ENCODE peak calls at places on chromosomes 2 and 18, in five cellular contexts. One of them, this sample, is unnamed. For H3K4me1, the result is how much of the 10 kb centered on the place peaks cover.

GRCh38 chr18:3294435-3295080 is 32.6 kb downstream of the MYL12B start:
- DNase-seq in fibroblast of lung: peak
- DNase-seq in neuronal stem cell: no peak
- DNase-seq in ovary: no peak
- DNase-seq in DND-41: no peak
- DNase-seq in this sample: no peak

GRCh38 chr2:173002751-173003541 is 72.7 kb upstream of the MAP3K20 start:
- DNase-seq in fibroblast of lung: no peak
- DNase-seq in neuronal stem cell: no peak
- DNase-seq in ovary: no peak
- DNase-seq in DND-41: no peak
- DNase-seq in this sample: no peak

GRCh38 chr2:110865188-110865587 is 132.8 kb downstream of the ACOXL start:
- DNase-seq in fibroblast of lung: peak
- DNase-seq in neuronal stem cell: no peak
- DNase-seq in ovary: no peak
- DNase-seq in DND-41: no peak
- DNase-seq in this sample: no peak

GRCh38 chr18:78779996-78780718 is 199.5 kb upstream of the SALL3 start:
- DNase-seq in fibroblast of lung: no peak
- DNase-seq in neuronal stem cell: no peak
- DNase-seq in ovary: no peak
- DNase-seq in DND-41: no peak
- DNase-seq in this sample: no peak

GRCh38 chr2:66428986-66429612 is 5.8 kb upstream of the MEIS1 start:
- DNase-seq in fibroblast of lung: peak
- DNase-seq in neuronal stem cell: no peak
- DNase-seq in ovary: peak
- DNase-seq in DND-41: peak
- DNase-seq in this sample: no peak

GRCh38 chr18:53796042-53796729 is 428.3 kb downstream of the MBD2 start:
- DNase-seq in fibroblast of lung: peak
- DNase-seq in neuronal stem cell: no peak
- DNase-seq in ovary: no peak
- DNase-seq in DND-41: no peak
- DNase-seq in this sample: no peak

GRCh38 chr2:235078914-235079472 is 127.2 kb downstream of the SH3BP4 start:
- DNase-seq in fibroblast of lung: no peak
- DNase-seq in neuronal stem cell: no peak
- DNase-seq in ovary: no peak
- DNase-seq in DND-41: no peak
- DNase-seq in this sample: no peak

GRCh38 chr2:39094717-39095363 is 26.0 kb downstream of the SOS1 start:
- DNase-seq in fibroblast of lung: peak
- DNase-seq in neuronal stem cell: no peak
- DNase-seq in ovary: no peak
- DNase-seq in DND-41: no peak
- DNase-seq in this sample: no peak

GRCh38 chr18:79576686-79577351 is 102.8 kb upstream of the CTDP1 start:
- DNase-seq in fibroblast of lung: peak
- DNase-seq in neuronal stem cell: no peak
- DNase-seq in ovary: peak
- DNase-seq in DND-41: no peak
- DNase-seq in this sample: peak

GRCh38 chr2:70962885-70963878 is 15.2 kb upstream of the ANKRD53 start:
- DNase-seq in fibroblast of lung: no peak
- DNase-seq in neuronal stem cell: no peak
- DNase-seq in ovary: no peak
- DNase-seq in DND-41: no peak
- DNase-seq in this sample: peak

GRCh38 chr2:29606105-29606871 is 315.1 kb downstream of the ALK start:
- DNase-seq in fibroblast of lung: peak
- DNase-seq in neuronal stem cell: no peak
- DNase-seq in ovary: no peak
- DNase-seq in DND-41: no peak
- DNase-seq in this sample: no peak

GRCh38 chr2:25980076-25980887 is 2.0 kb downstream of the KIF3C start:
- DNase-seq in fibroblast of lung: no peak
- DNase-seq in neuronal stem cell: no peak
- DNase-seq in ovary: no peak
- DNase-seq in DND-41: no peak
- DNase-seq in this sample: no peak

GRCh38 chr2:73979686-73980085 is 5.0 kb upstream of the TET3 start:
- DNase-seq in fibroblast of lung: peak
- DNase-seq in neuronal stem cell: no peak
- DNase-seq in ovary: no peak
- DNase-seq in DND-41: no peak
- DNase-seq in this sample: no peak

GRCh38 chr2:64222351-64222750 is 78.1 kb upstream of the PELI1 start:
- DNase-seq in fibroblast of lung: peak
- DNase-seq in neuronal stem cell: no peak
- DNase-seq in ovary: no peak
- DNase-seq in DND-41: no peak
- DNase-seq in this sample: no peak

GRCh38 chr2:199973703-199974102 is 18.3 kb downstream of the MAIP1 start:
- DNase-seq in fibroblast of lung: peak
- DNase-seq in neuronal stem cell: no peak
- DNase-seq in ovary: no peak
- DNase-seq in DND-41: no peak
- DNase-seq in this sample: no peak

GRCh38 chr2:857081-857480 is 93.6 kb upstream of the SNTG2 start:
- DNase-seq in fibroblast of lung: no peak
- DNase-seq in neuronal stem cell: no peak
- DNase-seq in ovary: no peak
- DNase-seq in DND-41: no peak
- DNase-seq in this sample: no peak

GRCh38 chr18:57737661-57738060 is 65.5 kb downstream of the ATP8B1 start:
- DNase-seq in fibroblast of lung: peak
- DNase-seq in neuronal stem cell: no peak
- DNase-seq in ovary: peak
- DNase-seq in DND-41: no peak
- DNase-seq in this sample: peak

GRCh38 chr2:33765122-33765521 is 166.0 kb upstream of the FAM98A start:
- DNase-seq in fibroblast of lung: no peak
- DNase-seq in neuronal stem cell: peak
- DNase-seq in ovary: no peak
- DNase-seq in DND-41: no peak
- DNase-seq in this sample: no peak

GRCh38 chr2:100878000-100878786 is 58.3 kb downstream of the NPAS2 start:
- DNase-seq in fibroblast of lung: no peak
- DNase-seq in neuronal stem cell: no peak
- DNase-seq in ovary: no peak
- DNase-seq in DND-41: peak
- DNase-seq in this sample: no peak

GRCh38 chr2:126839711-126840110 is 59.0 kb upstream of the TEX51 start:
- DNase-seq in fibroblast of lung: no peak
- DNase-seq in neuronal stem cell: no peak
- DNase-seq in ovary: no peak
- DNase-seq in DND-41: no peak
- DNase-seq in this sample: no peak

GRCh38 chr2:239398536-239398935 is 2.3 kb downstream of the HDAC4 start:
- DNase-seq in fibroblast of lung: no peak
- DNase-seq in neuronal stem cell: no peak
- DNase-seq in ovary: no peak
- DNase-seq in DND-41: peak
- DNase-seq in this sample: peak

GRCh38 chr2:240624011-240624949 is 1.0 kb upstream of the GPR35 start:
- DNase-seq in fibroblast of lung: no peak
- DNase-seq in neuronal stem cell: no peak
- DNase-seq in ovary: peak
- DNase-seq in DND-41: no peak
- DNase-seq in this sample: peak

GRCh38 chr2:16012626-16013501 is 72.5 kb downstream of the MYCN start:
- DNase-seq in fibroblast of lung: no peak
- DNase-seq in neuronal stem cell: no peak
- DNase-seq in ovary: no peak
- DNase-seq in DND-41: no peak
- DNase-seq in this sample: peak

GRCh38 chr18:70423120-70423519 is 134.3 kb downstream of the SOCS6 start:
- DNase-seq in fibroblast of lung: no peak
- DNase-seq in neuronal stem cell: no peak
- DNase-seq in ovary: no peak
- DNase-seq in DND-41: no peak
- DNase-seq in this sample: no peak

GRCh38 chr2:63984606-63985359 is 34.4 kb downstream of the VPS54 start:
- DNase-seq in fibroblast of lung: no peak
- DNase-seq in neuronal stem cell: no peak
- DNase-seq in ovary: no peak
- DNase-seq in DND-41: no peak
- DNase-seq in this sample: no peak

GRCh38 chr2:176612736-176613135 is 343.5 kb downstream of the MTX2 start:
- DNase-seq in fibroblast of lung: no peak
- DNase-seq in neuronal stem cell: no peak
- DNase-seq in ovary: no peak
- DNase-seq in DND-41: no peak
- DNase-seq in this sample: no peak

GRCh38 chr2:178819992-178820391 is 12.8 kb upstream of the TTN start:
- DNase-seq in fibroblast of lung: no peak
- DNase-seq in neuronal stem cell: no peak
- DNase-seq in ovary: no peak
- DNase-seq in DND-41: no peak
- DNase-seq in this sample: no peak

GRCh38 chr2:239688098-239688497 is 287.3 kb upstream of the HDAC4 start:
- DNase-seq in fibroblast of lung: no peak
- DNase-seq in neuronal stem cell: no peak
- DNase-seq in ovary: no peak
- DNase-seq in DND-41: peak
- DNase-seq in this sample: no peak

GRCh38 chr18:50468802-50469201 is 91.1 kb upstream of the MAPK4 start:
- DNase-seq in fibroblast of lung: no peak
- DNase-seq in neuronal stem cell: no peak
- DNase-seq in ovary: no peak
- DNase-seq in DND-41: no peak
- DNase-seq in this sample: no peak

GRCh38 chr2:201696151-201696659 is 2.2 kb downstream of the MPP4 start:
- DNase-seq in fibroblast of lung: peak
- DNase-seq in neuronal stem cell: no peak
- DNase-seq in ovary: no peak
- DNase-seq in DND-41: no peak
- DNase-seq in this sample: no peak

DNA sequence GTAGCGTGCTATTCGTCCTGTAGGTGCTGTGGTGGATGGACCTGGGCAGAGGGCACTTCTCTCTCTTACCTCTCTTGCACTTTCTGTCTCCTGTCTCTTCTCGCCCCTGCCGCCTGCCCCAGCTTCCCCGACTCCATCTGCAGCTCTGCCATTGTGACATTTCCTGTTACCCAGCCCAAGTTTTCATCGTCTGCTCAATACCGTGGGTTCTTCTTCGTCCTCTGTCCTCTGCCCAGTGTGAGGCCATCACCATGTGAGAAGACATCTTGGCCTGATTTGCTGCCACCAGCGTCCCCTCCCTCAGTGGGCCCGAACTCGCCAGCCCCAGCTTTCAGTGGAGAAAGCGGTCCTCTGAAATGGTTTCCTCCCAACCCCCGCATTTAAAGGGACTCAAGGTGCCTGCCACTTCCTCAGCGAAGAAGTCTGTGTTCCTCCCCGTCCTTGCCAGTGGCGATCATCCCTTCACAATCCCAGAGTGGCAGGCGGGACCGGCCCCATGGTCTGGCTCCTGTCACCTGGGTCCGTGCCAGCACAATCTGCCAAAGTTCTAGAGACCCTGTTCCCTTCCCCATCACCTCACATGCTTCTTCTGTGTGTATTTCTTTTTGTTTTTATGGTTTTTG is 18.0 kb downstream of the TGOLN2 start:
- DNase-seq in fibroblast of lung: no peak
- DNase-seq in neuronal stem cell: no peak
- DNase-seq in ovary: peak
- DNase-seq in DND-41: no peak
- DNase-seq in this sample: no peak
- H3K4me1 ChIP-seq in fibroblast of lung: under half
- H3K4me1 ChIP-seq in neuronal stem cell: under half
- H3K4me1 ChIP-seq in ovary: under half
- H3K4me1 ChIP-seq in DND-41: under half
- H3K4me1 ChIP-seq in this sample: under half

GRCh38 chr2:98479959-98480524 is 35.4 kb downstream of the INPP4A start:
- DNase-seq in fibroblast of lung: peak
- DNase-seq in neuronal stem cell: no peak
- DNase-seq in ovary: no peak
- DNase-seq in DND-41: peak
- DNase-seq in this sample: no peak
- H3K4me1 ChIP-seq in fibroblast of lung: under half
- H3K4me1 ChIP-seq in neuronal stem cell: under half
- H3K4me1 ChIP-seq in ovary: under half
- H3K4me1 ChIP-seq in DND-41: under half
- H3K4me1 ChIP-seq in this sample: under half

DNA sequence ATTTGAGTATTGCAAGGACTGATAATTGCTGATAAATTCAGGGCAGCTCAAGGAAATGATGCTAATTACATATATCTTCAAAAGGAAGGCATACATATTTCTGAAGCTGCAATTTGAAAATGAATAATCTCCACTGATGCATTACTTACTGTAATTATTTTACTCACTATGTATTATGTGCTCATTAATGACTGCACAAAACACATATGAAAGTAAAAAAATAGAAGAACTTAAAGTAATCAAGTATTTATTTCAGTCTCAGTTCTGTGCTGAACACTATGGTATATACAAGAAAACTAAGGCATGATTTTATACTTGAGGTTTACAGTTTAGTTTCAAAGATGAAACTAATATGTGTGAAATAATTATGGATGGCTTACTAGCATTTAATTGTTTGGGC is 9.3 kb downstream of the ACTR3 start:
- DNase-seq in fibroblast of lung: no peak
- DNase-seq in neuronal stem cell: no peak
- DNase-seq in ovary: no peak
- DNase-seq in DND-41: no peak
- DNase-seq in this sample: no peak
- H3K4me1 ChIP-seq in fibroblast of lung: under half
- H3K4me1 ChIP-seq in neuronal stem cell: under half
- H3K4me1 ChIP-seq in ovary: under half
- H3K4me1 ChIP-seq in DND-41: under half
- H3K4me1 ChIP-seq in this sample: under half

DNA sequence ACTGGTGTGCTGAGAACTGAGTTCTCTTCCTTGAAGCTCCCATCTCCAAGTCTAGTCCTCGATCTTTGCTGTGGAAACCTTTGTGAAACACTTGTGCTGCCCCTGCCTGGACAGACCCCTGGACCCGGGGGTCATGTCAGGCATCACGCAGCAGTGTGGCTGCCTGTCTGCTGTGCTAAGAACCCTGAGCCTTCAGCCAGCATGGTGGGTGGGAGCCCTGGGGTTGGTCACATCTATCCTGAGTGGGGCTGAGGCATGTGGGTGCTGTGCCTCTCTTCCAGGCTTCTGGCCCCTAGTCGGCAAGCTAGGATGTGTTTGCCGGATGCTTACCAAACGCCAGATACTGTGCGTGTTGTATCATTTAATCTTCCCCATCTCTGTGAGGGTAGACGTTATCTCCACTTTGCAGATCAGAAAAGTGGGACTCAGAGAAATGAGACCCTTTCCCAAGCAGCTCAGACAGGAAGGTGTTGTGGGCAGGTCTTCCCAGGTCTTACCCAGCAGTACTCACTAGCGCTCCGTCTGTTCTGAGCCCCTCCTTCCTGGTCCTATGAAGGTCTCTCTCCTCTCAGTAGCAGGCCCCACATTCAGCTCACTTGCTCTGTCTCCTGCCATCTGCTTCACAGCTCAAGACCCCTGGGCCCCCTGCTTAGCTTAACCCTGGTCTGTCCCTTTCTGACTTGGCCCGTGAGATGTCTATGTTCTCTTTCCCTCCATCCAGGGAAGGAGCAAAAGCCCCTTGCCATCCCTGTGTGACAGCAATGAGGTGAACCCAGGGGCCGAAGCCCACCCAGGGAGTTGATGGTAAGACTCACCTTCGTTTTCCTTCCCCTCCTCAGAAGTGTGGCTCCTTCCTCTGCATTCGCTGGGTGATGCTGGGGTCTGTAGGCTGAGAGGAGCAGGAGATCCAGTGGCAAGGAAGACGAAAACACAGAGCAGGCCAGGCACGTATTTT is 242.8 kb downstream of the FAM210A start:
- DNase-seq in fibroblast of lung: no peak
- DNase-seq in neuronal stem cell: no peak
- DNase-seq in ovary: no peak
- DNase-seq in DND-41: no peak
- DNase-seq in this sample: no peak
- H3K4me1 ChIP-seq in fibroblast of lung: under half
- H3K4me1 ChIP-seq in neuronal stem cell: under half
- H3K4me1 ChIP-seq in ovary: under half
- H3K4me1 ChIP-seq in DND-41: under half
- H3K4me1 ChIP-seq in this sample: under half